ENCODE peak calls at places on chromosomes 3 and 15, in eight cellular contexts. One of them, this sample, is unnamed.

GRCh38 chr15:40893733-40894688 is at the start of gene VPS18:
- DNase-seq in EH: peak
- DNase-seq in A673: peak
- DNase-seq in DMS 273 treated with DMSO at 0.1 percent for 48 hours: peak
- DNase-seq in activated CD4-positive, CD25-positive, alpha-beta regulatory T cell treated with anti-CD3 and anti-CD28 coated beads, Interleukin-2, amount 50 U/mL, for 72 hours: peak
- DNase-seq in activated CD4-positive, alpha-beta T cell treated with anti-CD3 and anti-CD28 coated beads, Interleukin-2, amount 10 ng/mL, durations not matched to agents 7 days and 5 days: peak
- DNase-seq in T-helper 9 cell: peak
- DNase-seq in Calu3: peak
- DNase-seq in this sample: peak

GRCh38 chr3:195219351-195220045 is 51.5 kb downstream of the XXYLT1 start:
- DNase-seq in EH: peak
- DNase-seq in A673: no peak
- DNase-seq in DMS 273 treated with DMSO at 0.1 percent for 48 hours: no peak
- DNase-seq in activated CD4-positive, CD25-positive, alpha-beta regulatory T cell treated with anti-CD3 and anti-CD28 coated beads, Interleukin-2, amount 50 U/mL, for 72 hours: no peak
- DNase-seq in activated CD4-positive, alpha-beta T cell treated with anti-CD3 and anti-CD28 coated beads, Interleukin-2, amount 10 ng/mL, durations not matched to agents 7 days and 5 days: no peak
- DNase-seq in T-helper 9 cell: no peak
- DNase-seq in Calu3: no peak
- DNase-seq in this sample: no peak

GRCh38 chr3:47007001-47007400 is 27.5 kb downstream of the NBEAL2 start:
- DNase-seq in EH: no peak
- DNase-seq in A673: no peak
- DNase-seq in DMS 273 treated with DMSO at 0.1 percent for 48 hours: no peak
- DNase-seq in activated CD4-positive, CD25-positive, alpha-beta regulatory T cell treated with anti-CD3 and anti-CD28 coated beads, Interleukin-2, amount 50 U/mL, for 72 hours: no peak
- DNase-seq in activated CD4-positive, alpha-beta T cell treated with anti-CD3 and anti-CD28 coated beads, Interleukin-2, amount 10 ng/mL, durations not matched to agents 7 days and 5 days: no peak
- DNase-seq in T-helper 9 cell: no peak
- DNase-seq in Calu3: no peak
- DNase-seq in this sample: no peak

GRCh38 chr15:52295421-52295991 is at the start of gene MYO5C:
- DNase-seq in EH: peak
- DNase-seq in A673: no peak
- DNase-seq in DMS 273 treated with DMSO at 0.1 percent for 48 hours: peak
- DNase-seq in activated CD4-positive, CD25-positive, alpha-beta regulatory T cell treated with anti-CD3 and anti-CD28 coated beads, Interleukin-2, amount 50 U/mL, for 72 hours: no peak
- DNase-seq in activated CD4-positive, alpha-beta T cell treated with anti-CD3 and anti-CD28 coated beads, Interleukin-2, amount 10 ng/mL, durations not matched to agents 7 days and 5 days: no peak
- DNase-seq in T-helper 9 cell: no peak
- DNase-seq in Calu3: peak
- DNase-seq in this sample: no peak

GRCh38 chr3:122957707-122958210 is 69.8 kb downstream of the SEMA5B start:
- DNase-seq in EH: no peak
- DNase-seq in A673: no peak
- DNase-seq in DMS 273 treated with DMSO at 0.1 percent for 48 hours: no peak
- DNase-seq in activated CD4-positive, CD25-positive, alpha-beta regulatory T cell treated with anti-CD3 and anti-CD28 coated beads, Interleukin-2, amount 50 U/mL, for 72 hours: no peak
- DNase-seq in activated CD4-positive, alpha-beta T cell treated with anti-CD3 and anti-CD28 coated beads, Interleukin-2, amount 10 ng/mL, durations not matched to agents 7 days and 5 days: no peak
- DNase-seq in T-helper 9 cell: no peak
- DNase-seq in Calu3: no peak
- DNase-seq in this sample: no peak

GRCh38 chr3:24454393-24454792 is 40.3 kb downstream of the THRB start:
- DNase-seq in EH: no peak
- DNase-seq in A673: no peak
- DNase-seq in DMS 273 treated with DMSO at 0.1 percent for 48 hours: no peak
- DNase-seq in activated CD4-positive, CD25-positive, alpha-beta regulatory T cell treated with anti-CD3 and anti-CD28 coated beads, Interleukin-2, amount 50 U/mL, for 72 hours: no peak
- DNase-seq in activated CD4-positive, alpha-beta T cell treated with anti-CD3 and anti-CD28 coated beads, Interleukin-2, amount 10 ng/mL, durations not matched to agents 7 days and 5 days: no peak
- DNase-seq in T-helper 9 cell: no peak
- DNase-seq in Calu3: no peak
- DNase-seq in this sample: no peak

GRCh38 chr3:114307841-114308228 is 14.0 kb downstream of the TIGIT start:
- DNase-seq in EH: no peak
- DNase-seq in A673: no peak
- DNase-seq in DMS 273 treated with DMSO at 0.1 percent for 48 hours: no peak
- DNase-seq in activated CD4-positive, CD25-positive, alpha-beta regulatory T cell treated with anti-CD3 and anti-CD28 coated beads, Interleukin-2, amount 50 U/mL, for 72 hours: no peak
- DNase-seq in activated CD4-positive, alpha-beta T cell treated with anti-CD3 and anti-CD28 coated beads, Interleukin-2, amount 10 ng/mL, durations not matched to agents 7 days and 5 days: no peak
- DNase-seq in T-helper 9 cell: no peak
- DNase-seq in Calu3: no peak
- DNase-seq in this sample: no peak

GRCh38 chr15:62770752-62771151 is 271.8 kb upstream of the TPM1 start:
- DNase-seq in EH: peak
- DNase-seq in A673: no peak
- DNase-seq in DMS 273 treated with DMSO at 0.1 percent for 48 hours: no peak
- DNase-seq in activated CD4-positive, CD25-positive, alpha-beta regulatory T cell treated with anti-CD3 and anti-CD28 coated beads, Interleukin-2, amount 50 U/mL, for 72 hours: no peak
- DNase-seq in activated CD4-positive, alpha-beta T cell treated with anti-CD3 and anti-CD28 coated beads, Interleukin-2, amount 10 ng/mL, durations not matched to agents 7 days and 5 days: no peak
- DNase-seq in T-helper 9 cell: no peak
- DNase-seq in Calu3: no peak
- DNase-seq in this sample: no peak

GRCh38 chr3:186144257-186144656 is 35.4 kb upstream of the ETV5 start:
- DNase-seq in EH: no peak
- DNase-seq in A673: no peak
- DNase-seq in DMS 273 treated with DMSO at 0.1 percent for 48 hours: no peak
- DNase-seq in activated CD4-positive, CD25-positive, alpha-beta regulatory T cell treated with anti-CD3 and anti-CD28 coated beads, Interleukin-2, amount 50 U/mL, for 72 hours: no peak
- DNase-seq in activated CD4-positive, alpha-beta T cell treated with anti-CD3 and anti-CD28 coated beads, Interleukin-2, amount 10 ng/mL, durations not matched to agents 7 days and 5 days: no peak
- DNase-seq in T-helper 9 cell: no peak
- DNase-seq in Calu3: no peak
- DNase-seq in this sample: no peak

GRCh38 chr3:141431411-141432378 is 55.1 kb upstream of the RASA2 start:
- DNase-seq in EH: no peak
- DNase-seq in A673: no peak
- DNase-seq in DMS 273 treated with DMSO at 0.1 percent for 48 hours: no peak
- DNase-seq in activated CD4-positive, CD25-positive, alpha-beta regulatory T cell treated with anti-CD3 and anti-CD28 coated beads, Interleukin-2, amount 50 U/mL, for 72 hours: no peak
- DNase-seq in activated CD4-positive, alpha-beta T cell treated with anti-CD3 and anti-CD28 coated beads, Interleukin-2, amount 10 ng/mL, durations not matched to agents 7 days and 5 days: no peak
- DNase-seq in T-helper 9 cell: no peak
- DNase-seq in Calu3: no peak
- DNase-seq in this sample: no peak

GRCh38 chr3:141250342-141250741 is 18.7 kb downstream of the PXYLP1 start:
- DNase-seq in EH: no peak
- DNase-seq in A673: no peak
- DNase-seq in DMS 273 treated with DMSO at 0.1 percent for 48 hours: no peak
- DNase-seq in activated CD4-positive, CD25-positive, alpha-beta regulatory T cell treated with anti-CD3 and anti-CD28 coated beads, Interleukin-2, amount 50 U/mL, for 72 hours: no peak
- DNase-seq in activated CD4-positive, alpha-beta T cell treated with anti-CD3 and anti-CD28 coated beads, Interleukin-2, amount 10 ng/mL, durations not matched to agents 7 days and 5 days: no peak
- DNase-seq in T-helper 9 cell: no peak
- DNase-seq in Calu3: no peak
- DNase-seq in this sample: no peak

GRCh38 chr15:98292442-98293240 is 332.1 kb downstream of the ARRDC4 start:
- DNase-seq in EH: peak
- DNase-seq in A673: peak
- DNase-seq in DMS 273 treated with DMSO at 0.1 percent for 48 hours: no peak
- DNase-seq in activated CD4-positive, CD25-positive, alpha-beta regulatory T cell treated with anti-CD3 and anti-CD28 coated beads, Interleukin-2, amount 50 U/mL, for 72 hours: peak
- DNase-seq in activated CD4-positive, alpha-beta T cell treated with anti-CD3 and anti-CD28 coated beads, Interleukin-2, amount 10 ng/mL, durations not matched to agents 7 days and 5 days: peak
- DNase-seq in T-helper 9 cell: no peak
- DNase-seq in Calu3: peak
- DNase-seq in this sample: peak

GRCh38 chr3:184783309-184783708 is 28.7 kb upstream of the VPS8 start:
- DNase-seq in EH: peak
- DNase-seq in A673: no peak
- DNase-seq in DMS 273 treated with DMSO at 0.1 percent for 48 hours: no peak
- DNase-seq in activated CD4-positive, CD25-positive, alpha-beta regulatory T cell treated with anti-CD3 and anti-CD28 coated beads, Interleukin-2, amount 50 U/mL, for 72 hours: no peak
- DNase-seq in activated CD4-positive, alpha-beta T cell treated with anti-CD3 and anti-CD28 coated beads, Interleukin-2, amount 10 ng/mL, durations not matched to agents 7 days and 5 days: no peak
- DNase-seq in T-helper 9 cell: no peak
- DNase-seq in Calu3: no peak
- DNase-seq in this sample: no peak

GRCh38 chr3:50572801-50573371 is 3.6 kb downstream of the HEMK1 start:
- DNase-seq in EH: no peak
- DNase-seq in A673: no peak
- DNase-seq in DMS 273 treated with DMSO at 0.1 percent for 48 hours: no peak
- DNase-seq in activated CD4-positive, CD25-positive, alpha-beta regulatory T cell treated with anti-CD3 and anti-CD28 coated beads, Interleukin-2, amount 50 U/mL, for 72 hours: no peak
- DNase-seq in activated CD4-positive, alpha-beta T cell treated with anti-CD3 and anti-CD28 coated beads, Interleukin-2, amount 10 ng/mL, durations not matched to agents 7 days and 5 days: peak
- DNase-seq in T-helper 9 cell: no peak
- DNase-seq in Calu3: no peak
- DNase-seq in this sample: no peak

GRCh38 chr15:93217343-93217742 is 128.3 kb upstream of the RGMA start:
- DNase-seq in EH: no peak
- DNase-seq in A673: no peak
- DNase-seq in DMS 273 treated with DMSO at 0.1 percent for 48 hours: no peak
- DNase-seq in activated CD4-positive, CD25-positive, alpha-beta regulatory T cell treated with anti-CD3 and anti-CD28 coated beads, Interleukin-2, amount 50 U/mL, for 72 hours: no peak
- DNase-seq in activated CD4-positive, alpha-beta T cell treated with anti-CD3 and anti-CD28 coated beads, Interleukin-2, amount 10 ng/mL, durations not matched to agents 7 days and 5 days: no peak
- DNase-seq in T-helper 9 cell: no peak
- DNase-seq in Calu3: no peak
- DNase-seq in this sample: no peak

GRCh38 chr3:125957674-125958510 is 11.1 kb upstream of the ROPN1B start:
- DNase-seq in EH: no peak
- DNase-seq in A673: peak
- DNase-seq in DMS 273 treated with DMSO at 0.1 percent for 48 hours: no peak
- DNase-seq in activated CD4-positive, CD25-positive, alpha-beta regulatory T cell treated with anti-CD3 and anti-CD28 coated beads, Interleukin-2, amount 50 U/mL, for 72 hours: no peak
- DNase-seq in activated CD4-positive, alpha-beta T cell treated with anti-CD3 and anti-CD28 coated beads, Interleukin-2, amount 10 ng/mL, durations not matched to agents 7 days and 5 days: no peak
- DNase-seq in T-helper 9 cell: no peak
- DNase-seq in Calu3: no peak
- DNase-seq in this sample: no peak

GRCh38 chr3:23455084-23455483 is 252.0 kb downstream of the UBE2E2 start:
- DNase-seq in EH: peak
- DNase-seq in A673: no peak
- DNase-seq in DMS 273 treated with DMSO at 0.1 percent for 48 hours: no peak
- DNase-seq in activated CD4-positive, CD25-positive, alpha-beta regulatory T cell treated with anti-CD3 and anti-CD28 coated beads, Interleukin-2, amount 50 U/mL, for 72 hours: no peak
- DNase-seq in activated CD4-positive, alpha-beta T cell treated with anti-CD3 and anti-CD28 coated beads, Interleukin-2, amount 10 ng/mL, durations not matched to agents 7 days and 5 days: no peak
- DNase-seq in T-helper 9 cell: no peak
- DNase-seq in Calu3: no peak
- DNase-seq in this sample: no peak

GRCh38 chr3:72032435-72033118 is 247.6 kb upstream of the PROK2 start:
- DNase-seq in EH: no peak
- DNase-seq in A673: no peak
- DNase-seq in DMS 273 treated with DMSO at 0.1 percent for 48 hours: no peak
- DNase-seq in activated CD4-positive, CD25-positive, alpha-beta regulatory T cell treated with anti-CD3 and anti-CD28 coated beads, Interleukin-2, amount 50 U/mL, for 72 hours: no peak
- DNase-seq in activated CD4-positive, alpha-beta T cell treated with anti-CD3 and anti-CD28 coated beads, Interleukin-2, amount 10 ng/mL, durations not matched to agents 7 days and 5 days: no peak
- DNase-seq in T-helper 9 cell: no peak
- DNase-seq in Calu3: no peak
- DNase-seq in this sample: no peak

GRCh38 chr15:64348455-64348854 is 7.5 kb downstream of the CSNK1G1 start:
- DNase-seq in EH: peak
- DNase-seq in A673: peak
- DNase-seq in DMS 273 treated with DMSO at 0.1 percent for 48 hours: no peak
- DNase-seq in activated CD4-positive, CD25-positive, alpha-beta regulatory T cell treated with anti-CD3 and anti-CD28 coated beads, Interleukin-2, amount 50 U/mL, for 72 hours: no peak
- DNase-seq in activated CD4-positive, alpha-beta T cell treated with anti-CD3 and anti-CD28 coated beads, Interleukin-2, amount 10 ng/mL, durations not matched to agents 7 days and 5 days: no peak
- DNase-seq in T-helper 9 cell: no peak
- DNase-seq in Calu3: no peak
- DNase-seq in this sample: no peak

GRCh38 chr3:160472344-160472743 is 22.8 kb upstream of the TRIM59 start:
- DNase-seq in EH: no peak
- DNase-seq in A673: no peak
- DNase-seq in DMS 273 treated with DMSO at 0.1 percent for 48 hours: no peak
- DNase-seq in activated CD4-positive, CD25-positive, alpha-beta regulatory T cell treated with anti-CD3 and anti-CD28 coated beads, Interleukin-2, amount 50 U/mL, for 72 hours: no peak
- DNase-seq in activated CD4-positive, alpha-beta T cell treated with anti-CD3 and anti-CD28 coated beads, Interleukin-2, amount 10 ng/mL, durations not matched to agents 7 days and 5 days: no peak
- DNase-seq in T-helper 9 cell: no peak
- DNase-seq in Calu3: no peak
- DNase-seq in this sample: no peak

GRCh38 chr3:14422016-14422963 is 19.9 kb downstream of the SLC6A6 start:
- DNase-seq in EH: no peak
- DNase-seq in A673: no peak
- DNase-seq in DMS 273 treated with DMSO at 0.1 percent for 48 hours: no peak
- DNase-seq in activated CD4-positive, CD25-positive, alpha-beta regulatory T cell treated with anti-CD3 and anti-CD28 coated beads, Interleukin-2, amount 50 U/mL, for 72 hours: no peak
- DNase-seq in activated CD4-positive, alpha-beta T cell treated with anti-CD3 and anti-CD28 coated beads, Interleukin-2, amount 10 ng/mL, durations not matched to agents 7 days and 5 days: no peak
- DNase-seq in T-helper 9 cell: no peak
- DNase-seq in Calu3: no peak
- DNase-seq in this sample: no peak

GRCh38 chr3:161028485-161029018 is 76.6 kb downstream of the B3GALNT1 start:
- DNase-seq in EH: no peak
- DNase-seq in A673: no peak
- DNase-seq in DMS 273 treated with DMSO at 0.1 percent for 48 hours: no peak
- DNase-seq in activated CD4-positive, CD25-positive, alpha-beta regulatory T cell treated with anti-CD3 and anti-CD28 coated beads, Interleukin-2, amount 50 U/mL, for 72 hours: no peak
- DNase-seq in activated CD4-positive, alpha-beta T cell treated with anti-CD3 and anti-CD28 coated beads, Interleukin-2, amount 10 ng/mL, durations not matched to agents 7 days and 5 days: no peak
- DNase-seq in T-helper 9 cell: no peak
- DNase-seq in Calu3: no peak
- DNase-seq in this sample: no peak

GRCh38 chr3:180947761-180948390 is 35.4 kb downstream of the FXR1 start:
- DNase-seq in EH: no peak
- DNase-seq in A673: no peak
- DNase-seq in DMS 273 treated with DMSO at 0.1 percent for 48 hours: no peak
- DNase-seq in activated CD4-positive, CD25-positive, alpha-beta regulatory T cell treated with anti-CD3 and anti-CD28 coated beads, Interleukin-2, amount 50 U/mL, for 72 hours: no peak
- DNase-seq in activated CD4-positive, alpha-beta T cell treated with anti-CD3 and anti-CD28 coated beads, Interleukin-2, amount 10 ng/mL, durations not matched to agents 7 days and 5 days: no peak
- DNase-seq in T-helper 9 cell: no peak
- DNase-seq in Calu3: no peak
- DNase-seq in this sample: peak